ENCODE peak calls at places on chromosomes 16 and 17, in four cellular contexts. C, B, K and J are unnamed samples.

GRCh38 chr16:86221085-86221484 is 289.2 kb upstream of the FOXF1 start:
- DNase-seq in C (no peak), B (no peak), K (no peak), J (no peak)

GRCh38 chr17:72613411-72614292 is 478.8 kb downstream of the SLC39A11 start:
- DNase-seq in C (peak), B (peak), K (no peak), J (peak)

GRCh38 chr17:35713069-35713728 is 18.2 kb upstream of the RASL10B start:
- DNase-seq in C (peak), B (peak), K (no peak), J (no peak)

GRCh38 chr16:47644166-47644565 is 183.0 kb downstream of the PHKB start:
- DNase-seq in C (peak), B (peak), K (no peak), J (peak)

GRCh38 chr17:7839199-7839889 is 5.3 kb downstream of the KDM6B start:
- DNase-seq in C (peak), B (no peak), K (no peak), J (no peak)

GRCh38 chr17:82767041-82767754 is 15.3 kb downstream of the TBCD start:
- DNase-seq in C (peak), B (peak), K (peak), J (peak)

GRCh38 chr16:22300427-22301071 is 3.3 kb downstream of the POLR3E start:
- DNase-seq in C (peak), B (peak), K (peak), J (peak)

GRCh38 chr17:53168413-53168812 is 654.3 kb upstream of the KIF2B start:
- DNase-seq in C (no peak), B (no peak), K (no peak), J (no peak)

GRCh38 chr16:84738255-84739038 is 38.6 kb downstream of the USP10 start:
- DNase-seq in C (peak), B (peak), K (peak), J (peak)

GRCh38 chr17:31461227-31461810 is 69.8 kb downstream of the RAB11FIP4 start:
- DNase-seq in C (no peak), B (no peak), K (no peak), J (no peak)

GRCh38 chr17:6458416-6458950 is 14.2 kb downstream of the PIMREG start:
- DNase-seq in C (no peak), B (no peak), K (no peak), J (no peak)

GRCh38 chr16:57419506-57419905 is 14.9 kb downstream of the CCL17 start:
- DNase-seq in C (no peak), B (no peak), K (no peak), J (no peak)

GRCh38 chr16:85984211-85984880 is 85.4 kb downstream of the IRF8 start:
- DNase-seq in C (peak), B (no peak), K (no peak), J (no peak)

GRCh38 chr16:4337540-4338088 is 13.5 kb downstream of the PAM16 start:
- DNase-seq in C (no peak), B (no peak), K (no peak), J (no peak)

GRCh38 chr17:64638552-64639198 is 23.4 kb downstream of the SMURF2 start:
- DNase-seq in C (peak), B (peak), K (no peak), J (no peak)

GRCh38 chr17:43449470-43450202 is 34.1 kb upstream of the DHX8 start:
- DNase-seq in C (no peak), B (no peak), K (no peak), J (peak)

GRCh38 chr16:29663020-29663828 is at the start of gene SPN:
- DNase-seq in C (peak), B (no peak), K (no peak), J (no peak)

GRCh38 chr16:22370038-22370541 is 4.3 kb downstream of the CDR2 start:
- DNase-seq in C (no peak), B (peak), K (no peak), J (no peak)

GRCh38 chr17:3808701-3809100 is 7.7 kb upstream of the ITGAE start:
- DNase-seq in C (no peak), B (peak), K (no peak), J (no peak)

GRCh38 chr16:17160285-17160854 is 310.4 kb downstream of the XYLT1 start:
- DNase-seq in C (no peak), B (peak), K (no peak), J (no peak)

GRCh38 chr16:88469615-88470395 is 16.7 kb downstream of the ZFPM1 start:
- DNase-seq in C (no peak), B (no peak), K (no peak), J (no peak)

GRCh38 chr17:8976638-8977037 is 11.1 kb upstream of the PIK3R5 start:
- DNase-seq in C (no peak), B (no peak), K (no peak), J (no peak)

GRCh38 chr16:52785653-52786052 is 238.7 kb upstream of the TOX3 start:
- DNase-seq in C (no peak), B (no peak), K (no peak), J (no peak)

GRCh38 chr17:29179232-29180036 is 764 bp downstream of the MYO18A start:
- DNase-seq in C (peak), B (peak), K (no peak), J (peak)

GRCh38 chr17:48492401-48493298 is 38.2 kb downstream of the HOXB1 start:
- DNase-seq in C (no peak), B (peak), K (peak), J (peak)

GRCh38 chr16:10741844-10742243 is 1.8 kb upstream of the NUBP1 start:
- DNase-seq in C (no peak), B (peak), K (no peak), J (no peak)

GRCh38 chr17:14471052-14471451 is 170.2 kb downstream of the HS3ST3B1 start:
- DNase-seq in C (no peak), B (peak), K (no peak), J (peak)

GRCh38 chr17:59165933-59166342 is 10.4 kb downstream of the PRR11 start:
- DNase-seq in C (peak), B (peak), K (peak), J (peak)

GRCh38 chr16:11253009-11253994 is 2.7 kb downstream of the SOCS1 start:
- DNase-seq in C (no peak), B (peak), K (no peak), J (no peak)

GRCh38 chr16:78607022-78607421 is 507.6 kb downstream of the WWOX start:
- DNase-seq in C (no peak), B (no peak), K (no peak), J (no peak)

GRCh38 chr17:17096438-17097178 is 54.4 kb downstream of the MPRIP start:
- DNase-seq in C (no peak), B (peak), K (no peak), J (peak)

GRCh38 chr17:43398724-43399595 is at the start of gene ARL4D:
- DNase-seq in C (peak), B (peak), K (peak), J (peak)